ENCODE peak calls at places on chromosome 9, in five cellular contexts. F is body of pancreas, A is heart right ventricle, U is tibial nerve, N is psoas muscle. L is an unnamed sample.

GRCh38 chr9:105132006-105132405 is 112.4 kb upstream of the SLC44A1 start:
- DNase-seq in U (no peak), A (no peak), F (no peak), N (no peak), L (no peak)

GRCh38 chr9:113222482-113222841 is 1.1 kb downstream of the SLC31A1 start:
- DNase-seq in U (no peak), A (no peak), F (peak; percentile 21), N (no peak), L (no peak)

GRCh38 chr9:80995759-80996158 is 693.6 kb downstream of the TLE1 start:
- DNase-seq in A (no peak), U (no peak), N (no peak), F (no peak), L (no peak)

GRCh38 chr9:1910269-1910811 is 104.8 kb upstream of the SMARCA2 start:
- DNase-seq in A (no peak), N (no peak), F (no peak), U (no peak), L (no peak)

GRCh38 chr9:122124528-122124927 is 31.4 kb upstream of the TTLL11 start:
- DNase-seq in N (no peak), A (no peak), U (no peak), F (no peak), L (no peak)

GRCh38 chr9:134536101-134536900 is 105.3 kb upstream of the COL5A1 start:
- DNase-seq in F (no peak), U (no peak), A (no peak), N (peak; percentile 32), L (no peak)

GRCh38 chr9:132008871-132009812 is 70.5 kb downstream of the MED27 start:
- DNase-seq in N (no peak), A (no peak), U (no peak), F (no peak), L (no peak)

GRCh38 chr9:87087197-87087596 is 139.9 kb upstream of the GAS1 start:
- DNase-seq in U (no peak), F (no peak), N (no peak), A (no peak), L (no peak)

GRCh38 chr9:27157736-27158135 is 48.7 kb downstream of the TEK start:
- DNase-seq in U (no peak), A (no peak), N (no peak), F (no peak), L (no peak)

GRCh38 chr9:87445646-87446045 is 52.0 kb upstream of the DAPK1 start:
- DNase-seq in U (peak; percentile 28), A (no peak), F (peak; percentile 65), N (peak; percentile 51), L (no peak)

GRCh38 chr9:94076557-94076956 is 7.7 kb upstream of the PTPDC1 start:
- DNase-seq in F (no peak), U (no peak), N (no peak), A (no peak), L (no peak)

GRCh38 chr9:131237311-131237710 is 39.0 kb downstream of the FAM78A start:
- DNase-seq in U (no peak), N (no peak), F (no peak), A (no peak), L (no peak)

GRCh38 chr9:83956288-83957028 is 23.6 kb downstream of the HNRNPK start:
- DNase-seq in F (peak; percentile 85), A (peak; percentile 81), N (peak; percentile 91), U (peak; percentile 57), L (peak; percentile 14)

GRCh38 chr9:83327750-83328622 is 210.2 kb downstream of the FRMD3 start:
- DNase-seq in A (no peak), F (no peak), U (no peak), N (no peak), L (no peak)

GRCh38 chr9:27423919-27424710 is 100.0 kb upstream of the IFNK start:
- DNase-seq in F (no peak), A (no peak), U (no peak), N (no peak), L (no peak)

GRCh38 chr9:84408416-84408815 is 67.9 kb upstream of the SLC28A3 start:
- DNase-seq in A (no peak), F (no peak), U (no peak), N (no peak), L (no peak)

GRCh38 chr9:15104826-15105420 is 194.7 kb upstream of the FREM1 start:
- DNase-seq in U (peak; percentile 16), F (peak; percentile 25), A (no peak), N (no peak), L (no peak)

GRCh38 chr9:38284039-38284767 is 108.3 kb upstream of the ALDH1B1 start:
- DNase-seq in N (no peak), A (no peak), F (no peak), U (no peak), L (no peak)

GRCh38 chr9:37715260-37715659 is 38.3 kb upstream of the TRMT10B start:
- DNase-seq in F (no peak), U (no peak), N (no peak), A (no peak), L (no peak)

GRCh38 chr9:4137234-4137633 is 162.6 kb downstream of the GLIS3 start:
- DNase-seq in A (no peak), F (peak; percentile 30), N (no peak), U (no peak), L (no peak)

GRCh38 chr9:37454238-37454637 is 11.0 kb downstream of the ZBTB5 start:
- DNase-seq in N (no peak), A (no peak), F (no peak), U (no peak), L (no peak)

GRCh38 chr9:115333671-115334070 is 215.7 kb upstream of the TNC start:
- DNase-seq in N (no peak), U (no peak), F (no peak), A (no peak), L (no peak)

GRCh38 chr9:20014168-20014567 is 225.3 kb upstream of the SLC24A2 start:
- DNase-seq in F (no peak), U (no peak), N (no peak), A (no peak), L (no peak)

GRCh38 chr9:79759460-79759859 is 187.7 kb downstream of the TLE4 start:
- DNase-seq in U (no peak), N (no peak), A (no peak), F (no peak), L (no peak)

GRCh38 chr9:35813434-35814105 is 1.3 kb downstream of the HINT2 start:
- DNase-seq in U (no peak), F (no peak), A (no peak), N (no peak), L (no peak)
- TF ChIP-seq CTCF in U (no peak), F (no peak), A (peak; percentile 41), N (no peak), L (no peak)

DNA sequence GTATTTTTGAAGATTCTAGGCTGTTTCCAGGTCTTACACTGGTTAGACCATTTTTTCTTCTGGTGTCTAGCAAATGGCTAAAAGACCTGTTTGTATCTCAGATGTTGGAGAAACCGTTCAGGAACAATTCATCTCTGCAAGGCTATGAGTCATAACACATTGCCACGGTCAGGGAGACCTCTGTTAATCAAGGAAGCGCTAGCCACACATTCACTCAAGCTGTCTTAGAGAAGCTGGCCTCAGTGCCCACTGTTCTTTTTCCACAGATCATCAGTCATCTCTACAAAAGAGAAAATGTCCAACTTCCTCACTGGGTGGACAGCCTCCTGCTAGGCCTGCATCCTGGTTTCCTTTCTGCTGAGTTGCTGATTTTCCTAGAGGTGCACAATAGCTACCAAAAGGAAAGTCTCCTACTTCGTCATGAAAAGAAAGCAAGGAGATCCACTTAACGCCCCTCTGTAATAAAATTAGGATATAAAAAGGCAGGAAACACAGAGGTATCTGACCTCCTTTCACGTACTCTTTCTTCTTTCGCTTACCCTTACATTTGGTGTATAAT is 360.4 kb downstream of the BNC2 start:
- DNase-seq in F (no peak), A (no peak), N (no peak), U (no peak), L (no peak)
- TF ChIP-seq CTCF in F (no peak), A (no peak), N (no peak), U (no peak), L (no peak)

DNA sequence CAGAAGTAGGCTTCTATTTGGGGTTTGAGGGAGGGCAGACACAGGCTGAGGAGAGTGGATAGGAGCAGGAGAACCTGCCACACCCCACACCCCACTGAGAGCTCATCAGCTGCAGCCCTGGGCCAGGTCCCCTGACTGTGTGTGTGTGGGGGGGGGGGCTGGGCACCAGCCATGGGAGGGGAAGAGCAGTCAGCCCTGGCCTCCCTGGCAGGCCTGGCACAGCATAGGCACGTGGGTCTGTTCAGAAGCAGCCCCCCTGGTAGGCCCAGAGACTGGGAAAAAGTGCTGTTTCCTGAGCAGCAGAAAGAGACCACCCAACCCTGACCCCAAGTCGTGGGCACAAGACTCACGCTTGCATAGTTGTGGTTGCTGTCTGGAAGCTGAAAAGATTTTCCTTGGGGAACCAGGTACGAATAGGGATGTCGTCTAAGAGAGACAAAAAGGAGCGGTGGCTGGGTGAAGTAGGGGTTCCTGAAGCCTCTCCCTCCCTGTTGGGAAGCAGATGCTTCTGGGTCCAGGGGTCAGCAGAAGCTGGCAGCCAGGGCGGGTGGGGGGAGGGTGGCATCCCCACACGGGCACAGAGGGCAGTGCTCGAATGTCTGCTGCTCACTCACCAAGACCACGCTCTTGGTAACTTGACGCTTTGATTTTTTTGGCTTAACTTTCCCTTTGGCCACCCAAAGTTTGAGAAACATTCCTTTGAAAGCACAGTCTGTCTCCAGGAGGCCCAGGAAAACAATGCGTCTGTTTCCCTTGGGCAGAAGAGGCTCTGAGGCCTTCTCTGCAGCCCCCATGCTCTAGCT is 2.9 kb downstream of the NSMF start:
- DNase-seq in U (no peak), A (no peak), N (peak; percentile 24), F (no peak), L (no peak)
- TF ChIP-seq CTCF in U (no peak), A (no peak), N (no peak), F (no peak), L (no peak)

GRCh38 chr9:124019771-124020519 is 8.4 kb downstream of the LHX2 start:
- DNase-seq in N (no peak), U (no peak), A (no peak), F (no peak), L (no peak)
- TF ChIP-seq CTCF in N (no peak), U (no peak), A (no peak), F (no peak), L (no peak)

DNA sequence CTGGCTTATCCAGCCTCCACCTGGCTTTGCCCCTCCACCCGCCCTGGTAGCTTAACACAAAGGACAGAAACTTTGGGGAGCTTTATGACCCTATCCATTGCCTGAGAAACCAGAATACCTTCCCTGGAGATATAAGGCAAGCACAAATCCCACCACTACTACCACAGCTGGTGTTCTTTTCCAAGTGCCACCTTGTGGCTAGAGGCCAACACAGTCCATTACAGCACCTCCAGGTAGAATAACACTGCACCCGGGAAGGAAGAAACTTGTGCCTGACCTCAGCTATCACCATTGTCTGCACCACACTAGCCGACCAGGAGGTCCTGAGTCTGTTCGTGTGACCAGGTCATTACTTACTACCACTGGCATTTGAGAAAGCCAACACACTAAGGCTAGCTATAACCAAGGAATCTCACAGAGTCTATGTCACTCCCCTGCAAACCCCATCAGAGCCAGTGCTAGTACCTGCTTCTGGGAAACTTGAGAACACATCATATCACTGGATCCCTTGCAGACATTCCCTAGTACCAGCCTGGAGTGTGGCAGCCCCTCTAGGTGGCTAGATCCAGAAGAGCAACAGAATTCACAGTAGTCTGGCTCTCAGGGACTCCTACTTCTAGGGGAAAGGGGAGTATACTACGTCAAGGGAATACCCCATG is 74.0 kb upstream of the RUSC2 start:
- DNase-seq in U (no peak), N (no peak), A (no peak), F (no peak), L (no peak)
- TF ChIP-seq CTCF in U (no peak), N (no peak), A (no peak), F (no peak), L (no peak)